ENCODE peak calls at places on chromosomes 5 and 9, in nine cellular contexts. One of them, this sample, is unnamed.

GRCh38 chr9:34578241-34579096 is 11.1 kb downstream of the CNTFR start:
- DNase-seq in NCI-H1092: peak
- DNase-seq in lung microvascular endothelial cell: peak
- DNase-seq in stimulated activated naive B cell treated with anti-CD40 and anti-IgM and Interleukin-4, amounts not matched to agents 10 μg/mL and 1 μg/mL and 100 μg/mL, for 72 hours: no peak
- DNase-seq in iPS-NIHi11: no peak
- DNase-seq in cardiac muscle cell: peak
- DNase-seq in Ammon's horn: peak
- DNase-seq in HuH-7.5: no peak
- DNase-seq in naive thymus-derived CD8-positive, alpha-beta T cell: no peak
- DNase-seq in this sample: peak

GRCh38 chr9:114771901-114772300 is 33.9 kb downstream of the TNFSF15 start:
- DNase-seq in NCI-H1092: no peak
- DNase-seq in lung microvascular endothelial cell: no peak
- DNase-seq in stimulated activated naive B cell treated with anti-CD40 and anti-IgM and Interleukin-4, amounts not matched to agents 10 μg/mL and 1 μg/mL and 100 μg/mL, for 72 hours: no peak
- DNase-seq in iPS-NIHi11: no peak
- DNase-seq in cardiac muscle cell: peak
- DNase-seq in Ammon's horn: no peak
- DNase-seq in HuH-7.5: no peak
- DNase-seq in naive thymus-derived CD8-positive, alpha-beta T cell: no peak
- DNase-seq in this sample: no peak

GRCh38 chr5:17282283-17283120 is 65.1 kb downstream of the BASP1 start:
- DNase-seq in NCI-H1092: no peak
- DNase-seq in lung microvascular endothelial cell: no peak
- DNase-seq in stimulated activated naive B cell treated with anti-CD40 and anti-IgM and Interleukin-4, amounts not matched to agents 10 μg/mL and 1 μg/mL and 100 μg/mL, for 72 hours: peak
- DNase-seq in iPS-NIHi11: no peak
- DNase-seq in cardiac muscle cell: no peak
- DNase-seq in Ammon's horn: peak
- DNase-seq in HuH-7.5: no peak
- DNase-seq in naive thymus-derived CD8-positive, alpha-beta T cell: no peak
- DNase-seq in this sample: peak

GRCh38 chr9:114098660-114099522 is at the start of gene KIF12:
- DNase-seq in NCI-H1092: no peak
- DNase-seq in lung microvascular endothelial cell: peak
- DNase-seq in stimulated activated naive B cell treated with anti-CD40 and anti-IgM and Interleukin-4, amounts not matched to agents 10 μg/mL and 1 μg/mL and 100 μg/mL, for 72 hours: no peak
- DNase-seq in iPS-NIHi11: peak
- DNase-seq in cardiac muscle cell: no peak
- DNase-seq in Ammon's horn: no peak
- DNase-seq in HuH-7.5: peak
- DNase-seq in naive thymus-derived CD8-positive, alpha-beta T cell: peak
- DNase-seq in this sample: peak

GRCh38 chr9:126676685-126677143 is 63.0 kb downstream of the LMX1B start:
- DNase-seq in NCI-H1092: no peak
- DNase-seq in lung microvascular endothelial cell: no peak
- DNase-seq in stimulated activated naive B cell treated with anti-CD40 and anti-IgM and Interleukin-4, amounts not matched to agents 10 μg/mL and 1 μg/mL and 100 μg/mL, for 72 hours: no peak
- DNase-seq in iPS-NIHi11: peak
- DNase-seq in cardiac muscle cell: no peak
- DNase-seq in Ammon's horn: no peak
- DNase-seq in HuH-7.5: no peak
- DNase-seq in naive thymus-derived CD8-positive, alpha-beta T cell: no peak
- DNase-seq in this sample: peak

GRCh38 chr9:130327781-130328348 is 62.3 kb downstream of the HMCN2 start:
- DNase-seq in NCI-H1092: no peak
- DNase-seq in lung microvascular endothelial cell: no peak
- DNase-seq in stimulated activated naive B cell treated with anti-CD40 and anti-IgM and Interleukin-4, amounts not matched to agents 10 μg/mL and 1 μg/mL and 100 μg/mL, for 72 hours: no peak
- DNase-seq in iPS-NIHi11: no peak
- DNase-seq in cardiac muscle cell: peak
- DNase-seq in Ammon's horn: no peak
- DNase-seq in HuH-7.5: no peak
- DNase-seq in naive thymus-derived CD8-positive, alpha-beta T cell: no peak
- DNase-seq in this sample: no peak

GRCh38 chr5:40904205-40904993 is 4.9 kb upstream of the C7 start:
- DNase-seq in NCI-H1092: peak
- DNase-seq in lung microvascular endothelial cell: peak
- DNase-seq in stimulated activated naive B cell treated with anti-CD40 and anti-IgM and Interleukin-4, amounts not matched to agents 10 μg/mL and 1 μg/mL and 100 μg/mL, for 72 hours: peak
- DNase-seq in iPS-NIHi11: peak
- DNase-seq in cardiac muscle cell: peak
- DNase-seq in Ammon's horn: peak
- DNase-seq in HuH-7.5: peak
- DNase-seq in naive thymus-derived CD8-positive, alpha-beta T cell: peak
- DNase-seq in this sample: peak

GRCh38 chr9:130292104-130292503 is 26.5 kb downstream of the HMCN2 start:
- DNase-seq in NCI-H1092: no peak
- DNase-seq in lung microvascular endothelial cell: no peak
- DNase-seq in stimulated activated naive B cell treated with anti-CD40 and anti-IgM and Interleukin-4, amounts not matched to agents 10 μg/mL and 1 μg/mL and 100 μg/mL, for 72 hours: no peak
- DNase-seq in iPS-NIHi11: no peak
- DNase-seq in cardiac muscle cell: peak
- DNase-seq in Ammon's horn: no peak
- DNase-seq in HuH-7.5: no peak
- DNase-seq in naive thymus-derived CD8-positive, alpha-beta T cell: no peak
- DNase-seq in this sample: no peak

GRCh38 chr5:93578813-93579560 is 2.0 kb downstream of the NR2F1-AS1 start:
- DNase-seq in NCI-H1092: no peak
- DNase-seq in lung microvascular endothelial cell: peak
- DNase-seq in stimulated activated naive B cell treated with anti-CD40 and anti-IgM and Interleukin-4, amounts not matched to agents 10 μg/mL and 1 μg/mL and 100 μg/mL, for 72 hours: no peak
- DNase-seq in iPS-NIHi11: no peak
- DNase-seq in cardiac muscle cell: peak
- DNase-seq in Ammon's horn: peak
- DNase-seq in HuH-7.5: peak
- DNase-seq in naive thymus-derived CD8-positive, alpha-beta T cell: no peak
- DNase-seq in this sample: peak

GRCh38 chr9:20603524-20604268 is 18.6 kb downstream of the MLLT3 start:
- DNase-seq in NCI-H1092: no peak
- DNase-seq in lung microvascular endothelial cell: no peak
- DNase-seq in stimulated activated naive B cell treated with anti-CD40 and anti-IgM and Interleukin-4, amounts not matched to agents 10 μg/mL and 1 μg/mL and 100 μg/mL, for 72 hours: no peak
- DNase-seq in iPS-NIHi11: no peak
- DNase-seq in cardiac muscle cell: no peak
- DNase-seq in Ammon's horn: no peak
- DNase-seq in HuH-7.5: no peak
- DNase-seq in naive thymus-derived CD8-positive, alpha-beta T cell: no peak
- DNase-seq in this sample: peak

GRCh38 chr5:100542086-100542485 is 6.9 kb downstream of the FAM174A start:
- DNase-seq in NCI-H1092: no peak
- DNase-seq in lung microvascular endothelial cell: no peak
- DNase-seq in stimulated activated naive B cell treated with anti-CD40 and anti-IgM and Interleukin-4, amounts not matched to agents 10 μg/mL and 1 μg/mL and 100 μg/mL, for 72 hours: no peak
- DNase-seq in iPS-NIHi11: no peak
- DNase-seq in cardiac muscle cell: no peak
- DNase-seq in Ammon's horn: no peak
- DNase-seq in HuH-7.5: no peak
- DNase-seq in naive thymus-derived CD8-positive, alpha-beta T cell: no peak
- DNase-seq in this sample: no peak

GRCh38 chr9:123591283-123591682 is 235.3 kb downstream of the CRB2 start:
- DNase-seq in NCI-H1092: no peak
- DNase-seq in lung microvascular endothelial cell: no peak
- DNase-seq in stimulated activated naive B cell treated with anti-CD40 and anti-IgM and Interleukin-4, amounts not matched to agents 10 μg/mL and 1 μg/mL and 100 μg/mL, for 72 hours: no peak
- DNase-seq in iPS-NIHi11: no peak
- DNase-seq in cardiac muscle cell: no peak
- DNase-seq in Ammon's horn: no peak
- DNase-seq in HuH-7.5: no peak
- DNase-seq in naive thymus-derived CD8-positive, alpha-beta T cell: no peak
- DNase-seq in this sample: no peak

GRCh38 chr5:106595864-106596263 is 1074.9 kb downstream of the EFNA5 start:
- DNase-seq in NCI-H1092: no peak
- DNase-seq in lung microvascular endothelial cell: no peak
- DNase-seq in stimulated activated naive B cell treated with anti-CD40 and anti-IgM and Interleukin-4, amounts not matched to agents 10 μg/mL and 1 μg/mL and 100 μg/mL, for 72 hours: no peak
- DNase-seq in iPS-NIHi11: no peak
- DNase-seq in cardiac muscle cell: no peak
- DNase-seq in Ammon's horn: no peak
- DNase-seq in HuH-7.5: no peak
- DNase-seq in naive thymus-derived CD8-positive, alpha-beta T cell: no peak
- DNase-seq in this sample: no peak

GRCh38 chr9:78273761-78274160 is 23.2 kb upstream of the PSAT1 start:
- DNase-seq in NCI-H1092: no peak
- DNase-seq in lung microvascular endothelial cell: no peak
- DNase-seq in stimulated activated naive B cell treated with anti-CD40 and anti-IgM and Interleukin-4, amounts not matched to agents 10 μg/mL and 1 μg/mL and 100 μg/mL, for 72 hours: no peak
- DNase-seq in iPS-NIHi11: no peak
- DNase-seq in cardiac muscle cell: peak
- DNase-seq in Ammon's horn: no peak
- DNase-seq in HuH-7.5: no peak
- DNase-seq in naive thymus-derived CD8-positive, alpha-beta T cell: no peak
- DNase-seq in this sample: no peak

GRCh38 chr5:137393196-137393993 is 105.7 kb downstream of the SPOCK1 start:
- DNase-seq in NCI-H1092: no peak
- DNase-seq in lung microvascular endothelial cell: no peak
- DNase-seq in stimulated activated naive B cell treated with anti-CD40 and anti-IgM and Interleukin-4, amounts not matched to agents 10 μg/mL and 1 μg/mL and 100 μg/mL, for 72 hours: no peak
- DNase-seq in iPS-NIHi11: no peak
- DNase-seq in cardiac muscle cell: no peak
- DNase-seq in Ammon's horn: no peak
- DNase-seq in HuH-7.5: no peak
- DNase-seq in naive thymus-derived CD8-positive, alpha-beta T cell: no peak
- DNase-seq in this sample: no peak

GRCh38 chr5:3209918-3210317 is 385.7 kb upstream of the IRX1 start:
- DNase-seq in NCI-H1092: no peak
- DNase-seq in lung microvascular endothelial cell: no peak
- DNase-seq in stimulated activated naive B cell treated with anti-CD40 and anti-IgM and Interleukin-4, amounts not matched to agents 10 μg/mL and 1 μg/mL and 100 μg/mL, for 72 hours: no peak
- DNase-seq in iPS-NIHi11: no peak
- DNase-seq in cardiac muscle cell: no peak
- DNase-seq in Ammon's horn: no peak
- DNase-seq in HuH-7.5: no peak
- DNase-seq in naive thymus-derived CD8-positive, alpha-beta T cell: no peak
- DNase-seq in this sample: no peak

GRCh38 chr9:20620658-20621552 is 1.4 kb downstream of the MLLT3 start:
- DNase-seq in NCI-H1092: no peak
- DNase-seq in lung microvascular endothelial cell: peak
- DNase-seq in stimulated activated naive B cell treated with anti-CD40 and anti-IgM and Interleukin-4, amounts not matched to agents 10 μg/mL and 1 μg/mL and 100 μg/mL, for 72 hours: peak
- DNase-seq in iPS-NIHi11: peak
- DNase-seq in cardiac muscle cell: peak
- DNase-seq in Ammon's horn: peak
- DNase-seq in HuH-7.5: peak
- DNase-seq in naive thymus-derived CD8-positive, alpha-beta T cell: peak
- DNase-seq in this sample: no peak

GRCh38 chr5:139167952-139168720 is 30.0 kb downstream of the SIL1 start:
- DNase-seq in NCI-H1092: no peak
- DNase-seq in lung microvascular endothelial cell: no peak
- DNase-seq in stimulated activated naive B cell treated with anti-CD40 and anti-IgM and Interleukin-4, amounts not matched to agents 10 μg/mL and 1 μg/mL and 100 μg/mL, for 72 hours: no peak
- DNase-seq in iPS-NIHi11: no peak
- DNase-seq in cardiac muscle cell: no peak
- DNase-seq in Ammon's horn: no peak
- DNase-seq in HuH-7.5: no peak
- DNase-seq in naive thymus-derived CD8-positive, alpha-beta T cell: no peak
- DNase-seq in this sample: no peak

GRCh38 chr9:95101326-95101725 is 216.2 kb downstream of the FANCC start:
- DNase-seq in NCI-H1092: no peak
- DNase-seq in lung microvascular endothelial cell: no peak
- DNase-seq in stimulated activated naive B cell treated with anti-CD40 and anti-IgM and Interleukin-4, amounts not matched to agents 10 μg/mL and 1 μg/mL and 100 μg/mL, for 72 hours: no peak
- DNase-seq in iPS-NIHi11: no peak
- DNase-seq in cardiac muscle cell: no peak
- DNase-seq in Ammon's horn: no peak
- DNase-seq in HuH-7.5: no peak
- DNase-seq in naive thymus-derived CD8-positive, alpha-beta T cell: no peak
- DNase-seq in this sample: no peak

GRCh38 chr5:134240421-134240962 is 14.6 kb upstream of the PPP2CA start:
- DNase-seq in NCI-H1092: peak
- DNase-seq in lung microvascular endothelial cell: no peak
- DNase-seq in stimulated activated naive B cell treated with anti-CD40 and anti-IgM and Interleukin-4, amounts not matched to agents 10 μg/mL and 1 μg/mL and 100 μg/mL, for 72 hours: no peak
- DNase-seq in iPS-NIHi11: peak
- DNase-seq in cardiac muscle cell: peak
- DNase-seq in Ammon's horn: peak
- DNase-seq in HuH-7.5: no peak
- DNase-seq in naive thymus-derived CD8-positive, alpha-beta T cell: no peak
- DNase-seq in this sample: no peak

GRCh38 chr5:165029471-165029870 is 1524.1 kb downstream of the MAT2B start:
- DNase-seq in NCI-H1092: no peak
- DNase-seq in lung microvascular endothelial cell: no peak
- DNase-seq in stimulated activated naive B cell treated with anti-CD40 and anti-IgM and Interleukin-4, amounts not matched to agents 10 μg/mL and 1 μg/mL and 100 μg/mL, for 72 hours: no peak
- DNase-seq in iPS-NIHi11: peak
- DNase-seq in cardiac muscle cell: no peak
- DNase-seq in Ammon's horn: no peak
- DNase-seq in HuH-7.5: no peak
- DNase-seq in naive thymus-derived CD8-positive, alpha-beta T cell: no peak
- DNase-seq in this sample: peak

GRCh38 chr9:3875371-3876132 is 349.8 kb upstream of the RFX3 start:
- DNase-seq in NCI-H1092: no peak
- DNase-seq in lung microvascular endothelial cell: peak
- DNase-seq in stimulated activated naive B cell treated with anti-CD40 and anti-IgM and Interleukin-4, amounts not matched to agents 10 μg/mL and 1 μg/mL and 100 μg/mL, for 72 hours: no peak
- DNase-seq in iPS-NIHi11: no peak
- DNase-seq in cardiac muscle cell: peak
- DNase-seq in Ammon's horn: no peak
- DNase-seq in HuH-7.5: no peak
- DNase-seq in naive thymus-derived CD8-positive, alpha-beta T cell: no peak
- DNase-seq in this sample: peak

GRCh38 chr5:55364537-55365055 is 56.8 kb downstream of the MTREX start:
- DNase-seq in NCI-H1092: no peak
- DNase-seq in lung microvascular endothelial cell: no peak
- DNase-seq in stimulated activated naive B cell treated with anti-CD40 and anti-IgM and Interleukin-4, amounts not matched to agents 10 μg/mL and 1 μg/mL and 100 μg/mL, for 72 hours: no peak
- DNase-seq in iPS-NIHi11: no peak
- DNase-seq in cardiac muscle cell: no peak
- DNase-seq in Ammon's horn: no peak
- DNase-seq in HuH-7.5: no peak
- DNase-seq in naive thymus-derived CD8-positive, alpha-beta T cell: no peak
- DNase-seq in this sample: no peak

GRCh38 chr5:143340891-143341685 is 62.4 kb downstream of the NR3C1 start:
- DNase-seq in NCI-H1092: no peak
- DNase-seq in lung microvascular endothelial cell: peak
- DNase-seq in stimulated activated naive B cell treated with anti-CD40 and anti-IgM and Interleukin-4, amounts not matched to agents 10 μg/mL and 1 μg/mL and 100 μg/mL, for 72 hours: no peak
- DNase-seq in iPS-NIHi11: no peak
- DNase-seq in cardiac muscle cell: no peak
- DNase-seq in Ammon's horn: no peak
- DNase-seq in HuH-7.5: no peak
- DNase-seq in naive thymus-derived CD8-positive, alpha-beta T cell: no peak
- DNase-seq in this sample: no peak

GRCh38 chr9:99873531-99873930 is 32.9 kb upstream of the STX17 start:
- DNase-seq in NCI-H1092: no peak
- DNase-seq in lung microvascular endothelial cell: peak
- DNase-seq in stimulated activated naive B cell treated with anti-CD40 and anti-IgM and Interleukin-4, amounts not matched to agents 10 μg/mL and 1 μg/mL and 100 μg/mL, for 72 hours: no peak
- DNase-seq in iPS-NIHi11: no peak
- DNase-seq in cardiac muscle cell: no peak
- DNase-seq in Ammon's horn: no peak
- DNase-seq in HuH-7.5: no peak
- DNase-seq in naive thymus-derived CD8-positive, alpha-beta T cell: no peak
- DNase-seq in this sample: no peak

GRCh38 chr9:87567988-87568800 is 70.5 kb downstream of the DAPK1 start:
- DNase-seq in NCI-H1092: no peak
- DNase-seq in lung microvascular endothelial cell: no peak
- DNase-seq in stimulated activated naive B cell treated with anti-CD40 and anti-IgM and Interleukin-4, amounts not matched to agents 10 μg/mL and 1 μg/mL and 100 μg/mL, for 72 hours: no peak
- DNase-seq in iPS-NIHi11: no peak
- DNase-seq in cardiac muscle cell: no peak
- DNase-seq in Ammon's horn: no peak
- DNase-seq in HuH-7.5: no peak
- DNase-seq in naive thymus-derived CD8-positive, alpha-beta T cell: no peak
- DNase-seq in this sample: no peak

GRCh38 chr9:92949266-92949982 is 2.1 kb downstream of the FGD3 start:
- DNase-seq in NCI-H1092: no peak
- DNase-seq in lung microvascular endothelial cell: no peak
- DNase-seq in stimulated activated naive B cell treated with anti-CD40 and anti-IgM and Interleukin-4, amounts not matched to agents 10 μg/mL and 1 μg/mL and 100 μg/mL, for 72 hours: no peak
- DNase-seq in iPS-NIHi11: no peak
- DNase-seq in cardiac muscle cell: no peak
- DNase-seq in Ammon's horn: no peak
- DNase-seq in HuH-7.5: no peak
- DNase-seq in naive thymus-derived CD8-positive, alpha-beta T cell: no peak
- DNase-seq in this sample: no peak

GRCh38 chr5:80082731-80083114 is 47.6 kb downstream of the THBS4 start:
- DNase-seq in NCI-H1092: peak
- DNase-seq in lung microvascular endothelial cell: peak
- DNase-seq in stimulated activated naive B cell treated with anti-CD40 and anti-IgM and Interleukin-4, amounts not matched to agents 10 μg/mL and 1 μg/mL and 100 μg/mL, for 72 hours: peak
- DNase-seq in iPS-NIHi11: peak
- DNase-seq in cardiac muscle cell: peak
- DNase-seq in Ammon's horn: peak
- DNase-seq in HuH-7.5: peak
- DNase-seq in naive thymus-derived CD8-positive, alpha-beta T cell: peak
- DNase-seq in this sample: peak

GRCh38 chr5:23506329-23507236 is 826 bp upstream of the PRDM9 start:
- DNase-seq in NCI-H1092: peak
- DNase-seq in lung microvascular endothelial cell: no peak
- DNase-seq in stimulated activated naive B cell treated with anti-CD40 and anti-IgM and Interleukin-4, amounts not matched to agents 10 μg/mL and 1 μg/mL and 100 μg/mL, for 72 hours: no peak
- DNase-seq in iPS-NIHi11: peak
- DNase-seq in cardiac muscle cell: peak
- DNase-seq in Ammon's horn: peak
- DNase-seq in HuH-7.5: peak
- DNase-seq in naive thymus-derived CD8-positive, alpha-beta T cell: no peak
- DNase-seq in this sample: peak

GRCh38 chr5:143413964-143414669 is 10.6 kb upstream of the NR3C1 start:
- DNase-seq in NCI-H1092: no peak
- DNase-seq in lung microvascular endothelial cell: no peak
- DNase-seq in stimulated activated naive B cell treated with anti-CD40 and anti-IgM and Interleukin-4, amounts not matched to agents 10 μg/mL and 1 μg/mL and 100 μg/mL, for 72 hours: no peak
- DNase-seq in iPS-NIHi11: no peak
- DNase-seq in cardiac muscle cell: no peak
- DNase-seq in Ammon's horn: no peak
- DNase-seq in HuH-7.5: no peak
- DNase-seq in naive thymus-derived CD8-positive, alpha-beta T cell: no peak
- DNase-seq in this sample: no peak

GRCh38 chr9:91726406-91727100 is 223.5 kb downstream of the ROR2 start:
- DNase-seq in NCI-H1092: no peak
- DNase-seq in lung microvascular endothelial cell: no peak
- DNase-seq in stimulated activated naive B cell treated with anti-CD40 and anti-IgM and Interleukin-4, amounts not matched to agents 10 μg/mL and 1 μg/mL and 100 μg/mL, for 72 hours: no peak
- DNase-seq in iPS-NIHi11: no peak
- DNase-seq in cardiac muscle cell: no peak
- DNase-seq in Ammon's horn: no peak
- DNase-seq in HuH-7.5: no peak
- DNase-seq in naive thymus-derived CD8-positive, alpha-beta T cell: no peak
- DNase-seq in this sample: no peak